ENCODE peak calls at places on chromosomes 7 and 10, in seven cellular contexts. Y, O, N, F, C, R and V are unnamed samples.

GRCh38 chr7:55099086-55099831 is 80.4 kb downstream of the EGFR start:
- DNase-seq in N (no peak), F (no peak), Y (no peak), O (peak), R (no peak), C (no peak), V (no peak)

GRCh38 chr10:31678139-31678536 is 250.5 kb downstream of the ARHGAP12 start:
- DNase-seq in Y (no peak), R (no peak), C (no peak), F (no peak), N (no peak), O (no peak), V (no peak)

GRCh38 chr7:158941821-158942605 is 85.7 kb downstream of the DYNC2I1 start:
- DNase-seq in F (no peak), Y (no peak), O (no peak), N (no peak), C (no peak), R (no peak), V (no peak)

GRCh38 chr10:107614939-107615665 is 450.6 kb upstream of the SORCS1 start:
- DNase-seq in O (no peak), N (no peak), Y (peak), R (no peak), C (no peak), F (no peak), V (no peak)

GRCh38 chr7:42015413-42015698 is 221.7 kb downstream of the GLI3 start:
- DNase-seq in O (no peak), Y (no peak), R (no peak), F (no peak), C (no peak), N (no peak), V (no peak)

GRCh38 chr10:119189811-119190282 is 11.2 kb upstream of the PRDX3 start:
- DNase-seq in O (no peak), R (peak), F (no peak), C (no peak), N (no peak), Y (peak), V (no peak)

GRCh38 chr7:22173884-22174573 is 182.9 kb downstream of the RAPGEF5 start:
- DNase-seq in F (peak), R (peak), C (no peak), N (no peak), O (no peak), Y (no peak), V (no peak)

GRCh38 chr7:904847-905246 is 28.5 kb downstream of the GET4 start:
- DNase-seq in C (peak), F (no peak), N (no peak), O (no peak), Y (no peak), R (no peak), V (no peak)

GRCh38 chr10:5960070-5960972 is 17.0 kb downstream of the IL15RA start:
- DNase-seq in F (no peak), O (no peak), R (no peak), N (no peak), C (no peak), Y (peak), V (no peak)

GRCh38 chr10:48400850-48401220 is 94.4 kb downstream of the MAPK8 start:
- DNase-seq in F (no peak), R (no peak), N (no peak), Y (no peak), O (no peak), C (no peak), V (no peak)

GRCh38 chr7:1246170-1246870 is 13.6 kb downstream of the UNCX start:
- DNase-seq in F (no peak), C (no peak), Y (no peak), R (no peak), O (no peak), N (no peak), V (no peak)

GRCh38 chr7:2972531-2973161 is 71.0 kb downstream of the CARD11 start:
- DNase-seq in F (no peak), O (no peak), N (no peak), R (no peak), C (no peak), Y (no peak), V (no peak)

GRCh38 chr10:131121511-131122035 is 189.9 kb downstream of the TCERG1L start:
- DNase-seq in C (no peak), R (no peak), O (no peak), N (no peak), F (no peak), Y (no peak), V (no peak)